ENCODE peak calls at places on chromosomes 6 and 20, in nine cellular contexts. M, K, R, Y, C, L, F, X and A are unnamed samples.

GRCh38 chr6:49909508-49910047 is 43.2 kb upstream of the CRISP1 start:
- DNase-seq in R (no peak), F (no peak), X (no peak), Y (no peak), M (no peak), C (no peak), L (peak), K (no peak), A (no peak)

GRCh38 chr6:37731888-37732287 is 34.2 kb upstream of the MDGA1 start:
- DNase-seq in C (no peak), L (no peak), F (no peak), Y (no peak), R (peak), K (no peak), M (peak), X (no peak), A (no peak)

GRCh38 chr6:136921521-136921935 is 573 bp upstream of the SLC35D3 start:
- DNase-seq in C (no peak), K (no peak), X (no peak), F (no peak), Y (no peak), R (no peak), L (no peak), M (peak), A (peak)

GRCh38 chr6:1667805-1668175 is 58.1 kb downstream of the FOXC1 start:
- DNase-seq in F (no peak), Y (no peak), C (no peak), X (no peak), M (no peak), L (no peak), R (no peak), K (no peak), A (no peak)

GRCh38 chr6:157045831-157046454 is 268.8 kb downstream of the ARID1B start:
- DNase-seq in K (peak), C (no peak), M (peak), X (peak), R (no peak), F (peak), L (no peak), Y (no peak), A (peak)

GRCh38 chr6:143843689-143844405 is 709 bp downstream of the LTV1 start:
- DNase-seq in F (peak), X (peak), K (peak), C (no peak), Y (no peak), L (no peak), R (no peak), M (peak), A (no peak)

GRCh38 chr6:105940990-105941389 is 145.1 kb upstream of the PRDM1 start:
- DNase-seq in F (no peak), M (no peak), X (no peak), R (no peak), K (no peak), C (no peak), Y (no peak), L (no peak), A (no peak)

GRCh38 chr6:42429042-42429574 is 22.6 kb downstream of the TRERF1 start:
- DNase-seq in K (no peak), Y (no peak), R (no peak), X (no peak), F (no peak), M (no peak), L (no peak), C (no peak), A (no peak)

GRCh38 chr6:147341486-147341885 is 137.3 kb downstream of the STXBP5 start:
- DNase-seq in M (no peak), K (no peak), C (no peak), X (no peak), L (no peak), Y (no peak), F (no peak), R (peak), A (no peak)

GRCh38 chr20:20353574-20353973 is 14.3 kb upstream of the INSM1 start:
- DNase-seq in Y (no peak), M (no peak), R (no peak), F (no peak), L (no peak), C (no peak), K (no peak), X (no peak), A (no peak)

GRCh38 chr20:57006411-57007170 is 259.9 kb downstream of the BMP7 start:
- DNase-seq in F (peak), K (no peak), X (no peak), Y (no peak), R (no peak), C (peak), L (no peak), M (no peak), A (no peak)

GRCh38 chr6:41577865-41578713 is 31.9 kb downstream of the FOXP4 start:
- DNase-seq in X (peak), M (peak), K (peak), F (peak), L (no peak), R (peak), Y (peak), C (no peak), A (peak)

GRCh38 chr20:49400904-49401303 is 81.6 kb downstream of the KCNB1 start:
- DNase-seq in F (peak), C (peak), R (no peak), M (no peak), K (peak), X (peak), Y (no peak), L (no peak), A (peak)

GRCh38 chr6:34839696-34840352 is 47.9 kb downstream of the BLTP3A start:
- DNase-seq in X (no peak), M (no peak), Y (no peak), R (no peak), F (no peak), C (no peak), K (peak), L (no peak), A (peak)

GRCh38 chr6:37679539-37680476 is 17.9 kb downstream of the MDGA1 start:
- DNase-seq in C (no peak), R (no peak), Y (no peak), L (no peak), F (no peak), K (no peak), X (no peak), M (peak), A (no peak)

GRCh38 chr20:12047838-12048432 is 130.2 kb downstream of the BTBD3 start:
- DNase-seq in R (no peak), X (peak), L (no peak), M (peak), K (peak), F (peak), C (no peak), Y (no peak), A (peak)

GRCh38 chr20:1927217-1927616 is 32.0 kb downstream of the SIRPA start:
- DNase-seq in X (no peak), K (no peak), F (no peak), C (no peak), M (no peak), R (no peak), L (no peak), Y (no peak), A (no peak)

GRCh38 chr6:13273931-13274706 is 54.2 kb downstream of the TBC1D7 start:
- DNase-seq in R (no peak), L (no peak), X (no peak), K (no peak), Y (no peak), C (no peak), M (no peak), F (no peak), A (no peak)

GRCh38 chr6:89082439-89082838 is 1.9 kb downstream of the PNRC1 start:
- DNase-seq in K (peak), F (peak), L (no peak), C (no peak), M (peak), Y (peak), R (no peak), X (peak), A (no peak)

GRCh38 chr20:19473894-19474293 is 261.5 kb downstream of the SLC24A3 start:
- DNase-seq in X (no peak), C (no peak), R (no peak), L (no peak), M (no peak), Y (no peak), K (no peak), F (no peak), A (no peak)

GRCh38 chr20:38165089-38165965 is at the start of gene TGM2:
- DNase-seq in K (peak), R (peak), F (peak), M (peak), C (peak), X (peak), L (peak), Y (peak), A (peak)

GRCh38 chr6:75526502-75527127 is 33.0 kb upstream of the FILIP1 start:
- DNase-seq in K (peak), Y (peak), R (no peak), F (peak), C (peak), X (peak), M (peak), L (peak), A (peak)

GRCh38 chr20:56956536-56956935 is 309.9 kb downstream of the BMP7 start:
- DNase-seq in F (no peak), L (no peak), Y (no peak), X (no peak), R (no peak), C (no peak), K (no peak), M (peak), A (no peak)

GRCh38 chr20:38209736-38210405 is 44.8 kb upstream of the TGM2 start:
- DNase-seq in X (no peak), R (no peak), F (no peak), L (no peak), M (no peak), C (no peak), K (no peak), Y (no peak), A (no peak)

GRCh38 chr6:82616386-82617028 is 252.9 kb downstream of the TPBG start:
- DNase-seq in K (peak), L (no peak), X (peak), F (no peak), Y (no peak), M (peak), R (no peak), C (no peak), A (peak)

GRCh38 chr6:57316581-57317059 is 810 bp upstream of the PRIM2 start:
- DNase-seq in K (peak), C (peak), X (peak), M (peak), L (peak), R (peak), Y (peak), F (peak), A (peak)

GRCh38 chr6:160275511-160276003 is 16.9 kb upstream of the SLC22A2 start:
- DNase-seq in C (no peak), K (no peak), Y (no peak), R (no peak), L (no peak), M (no peak), X (no peak), F (no peak), A (no peak)

GRCh38 chr6:158369241-158369640 is 57.0 kb downstream of the TULP4 start:
- DNase-seq in M (no peak), F (no peak), Y (no peak), K (no peak), C (no peak), X (no peak), L (no peak), R (no peak), A (no peak)
- TF ChIP-seq CTCF in M (no peak), F (no peak), Y (no peak), K (no peak), C (no peak), X (no peak), L (no peak), R (no peak), A (no peak)

GRCh38 chr6:150831577-150831976 is 33.9 kb upstream of the MTHFD1L start:
- DNase-seq in K (no peak), M (no peak), L (no peak), Y (no peak), F (no peak), C (no peak), R (no peak), X (no peak), A (no peak)

GRCh38 chr6:150830409-150831165 is 34.9 kb upstream of the MTHFD1L start:
- DNase-seq in L (no peak), K (no peak), C (no peak), Y (no peak), F (peak), X (peak), R (no peak), M (no peak), A (peak)

GRCh38 chr6:150826788-150827187 is 38.7 kb upstream of the MTHFD1L start:
- DNase-seq in L (no peak), M (peak), Y (no peak), X (no peak), R (no peak), C (no peak), F (no peak), K (no peak), A (no peak)
- H3K4me3 ChIP-seq in L (no peak), M (no peak), Y (no peak), X (no peak), R (no peak), C (no peak), F (no peak), K (no peak), A (no peak)

GRCh38 chr6:47690791-47691190 is 7.6 kb upstream of the ADGRF4 start:
- DNase-seq in R (no peak), M (no peak), F (no peak), Y (no peak), X (no peak), C (no peak), L (no peak), K (no peak), A (no peak)

GRCh38 chr6:47687432-47687831 is 10.9 kb upstream of the ADGRF4 start:
- DNase-seq in C (no peak), L (no peak), X (no peak), K (no peak), F (no peak), R (no peak), M (peak), Y (no peak), A (no peak)

GRCh38 chr6:47690209-47690608 is 8.2 kb upstream of the ADGRF4 start:
- DNase-seq in Y (no peak), R (no peak), X (no peak), F (no peak), K (no peak), M (peak), C (no peak), L (no peak), A (no peak)
- TF ChIP-seq CTCF in Y (no peak), R (no peak), X (no peak), F (no peak), K (no peak), M (no peak), C (no peak), L (no peak), A (no peak)

GRCh38 chr6:54519161-54519560 is 210.9 kb downstream of the TINAG start:
- DNase-seq in M (no peak), X (no peak), Y (no peak), L (no peak), R (no peak), K (no peak), C (no peak), F (peak), A (peak)
- H3K4me3 ChIP-seq in M (no peak), X (no peak), Y (no peak), L (no peak), R (no peak), K (no peak), C (no peak), F (no peak), A (no peak)

GRCh38 chr6:139112146-139112545 is 22.7 kb upstream of the HECA start:
- DNase-seq in M (peak), K (no peak), L (no peak), Y (no peak), F (no peak), X (no peak), R (no peak), C (no peak), A (peak)

GRCh38 chr6:139107051-139107450 is 27.8 kb upstream of the HECA start:
- DNase-seq in C (no peak), K (no peak), L (no peak), R (no peak), X (no peak), F (no peak), Y (no peak), M (no peak), A (no peak)

GRCh38 chr6:139112561-139112960 is 22.3 kb upstream of the HECA start:
- DNase-seq in Y (no peak), F (no peak), K (no peak), M (no peak), X (no peak), R (no peak), C (no peak), L (no peak), A (no peak)

GRCh38 chr6:139108378-139108777 is 26.5 kb upstream of the HECA start:
- DNase-seq in X (no peak), K (no peak), L (no peak), F (no peak), R (no peak), C (no peak), Y (no peak), M (no peak), A (no peak)

DNA sequence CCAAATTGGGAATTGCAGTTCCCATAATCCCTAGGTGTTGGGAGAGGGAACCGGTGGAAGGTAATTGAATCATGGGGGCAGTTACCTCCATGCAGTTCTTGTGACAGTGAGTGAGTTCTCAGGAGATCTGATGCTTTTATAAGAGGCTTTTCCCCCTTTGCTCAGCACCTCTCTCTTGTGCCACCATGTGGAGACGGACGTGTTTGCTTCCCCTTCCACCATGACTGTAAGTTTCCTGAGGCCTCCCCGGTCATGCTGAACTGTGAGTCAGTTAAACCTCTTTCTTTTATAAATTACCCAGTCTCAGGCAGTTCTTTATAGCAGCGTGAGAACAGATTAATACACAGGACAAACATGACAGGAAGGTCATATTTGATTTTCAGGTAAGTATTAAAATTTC is 25.3 kb upstream of the HECA start:
- DNase-seq in C (no peak), Y (no peak), M (no peak), K (peak), X (peak), L (no peak), R (no peak), F (no peak), A (peak)
- TF ChIP-seq CTCF in C (no peak), Y (no peak), M (no peak), K (peak), X (peak), L (peak), R (no peak), F (peak), A (peak)

GRCh38 chr20:63471719-63472158 is 716 bp downstream of the KCNQ2 start:
- DNase-seq in M (no peak), L (no peak), R (no peak), F (no peak), C (no peak), Y (no peak), X (no peak), K (no peak), A (no peak)
- H3K4me3 ChIP-seq in M (no peak), L (no peak), R (no peak), F (no peak), C (no peak), Y (peak), X (no peak), K (no peak), A (no peak)

GRCh38 chr20:61724376-61724775 is 341.3 kb downstream of the TAF4 start:
- DNase-seq in F (peak), M (no peak), R (no peak), C (no peak), X (no peak), K (no peak), Y (no peak), L (no peak), A (no peak)
- TF ChIP-seq CTCF in F (peak), M (no peak), R (no peak), C (no peak), X (no peak), K (no peak), Y (no peak), L (peak), A (peak)

GRCh38 chr20:53691811-53692192 is 98.2 kb upstream of the ZNF217 start:
- DNase-seq in R (no peak), M (no peak), X (no peak), L (no peak), F (no peak), K (no peak), C (no peak), Y (no peak), A (no peak)
- H3K4me3 ChIP-seq in R (no peak), M (no peak), X (no peak), L (no peak), F (no peak), K (no peak), C (no peak), Y (no peak), A (no peak)